ENCODE peak calls at places on chromosomes 11 and 22, in four cellular contexts. C is GM12878, I is H1, N is K562. Z is an unnamed sample.

GRCh38 chr22:39176067-39176621 is 23.7 kb upstream of the CBX7 start:
- DNase-seq in C (no peak), I (no peak), N (no peak), Z (no peak)

GRCh38 chr11:79165908-79166307 is 274.9 kb downstream of the TENM4 start:
- DNase-seq in C (no peak), I (no peak), N (no peak), Z (no peak)

GRCh38 chr22:26646158-26646557 is 11.2 kb upstream of the MIAT start:
- DNase-seq in C (no peak), I (no peak), N (no peak), Z (no peak)

GRCh38 chr11:61912991-61913698 is 4.2 kb downstream of the RAB3IL1 start:
- DNase-seq in C (no peak), I (no peak), N (no peak), Z (peak; percentile 16)

GRCh38 chr11:118834428-118835028 is 43.6 kb upstream of the DDX6 start:
- DNase-seq in C (no peak), I (no peak), N (no peak), Z (no peak)

GRCh38 chr11:70005107-70005818 is 72.9 kb upstream of the ANO1 start:
- DNase-seq in C (no peak), I (no peak), N (no peak), Z (no peak)

GRCh38 chr11:41613321-41613720 is 153.9 kb upstream of the LRRC4C start:
- DNase-seq in C (no peak), I (no peak), N (no peak), Z (no peak)

GRCh38 chr22:24323233-24323632 is 52.6 kb downstream of the SPECC1L start:
- DNase-seq in C (no peak), I (no peak), N (no peak), Z (peak; percentile 67)

GRCh38 chr11:65849366-65849765 is 8.6 kb downstream of the CFL1 start:
- DNase-seq in C (no peak), I (no peak), N (no peak), Z (peak; percentile 12)

GRCh38 chr11:19208959-19209568 is 7.3 kb upstream of the CSRP3 start:
- DNase-seq in C (no peak), I (no peak), N (no peak), Z (no peak)

GRCh38 chr11:70530010-70530409 is 131.7 kb downstream of the CTTN start:
- DNase-seq in C (no peak), I (no peak), N (no peak), Z (no peak)

GRCh38 chr11:33475999-33476398 is 218.8 kb downstream of the HIPK3 start:
- DNase-seq in C (no peak), I (no peak), N (no peak), Z (peak; percentile 24)

GRCh38 chr22:23119492-23120414 is 22.0 kb downstream of the RSPH14 start:
- DNase-seq in C (no peak), I (no peak), N (peak; percentile 66), Z (no peak)

GRCh38 chr11:61963016-61963281 is 4.5 kb downstream of the FTH1 start:
- DNase-seq in C (no peak), I (no peak), N (peak; percentile 50), Z (no peak)

GRCh38 chr11:1055109-1055703 is 18.7 kb upstream of the MUC6 start:
- DNase-seq in C (no peak), I (no peak), N (no peak), Z (no peak)

GRCh38 chr11:114344494-114344893 is 48.3 kb downstream of the NNMT start:
- DNase-seq in C (no peak), I (no peak), N (no peak), Z (no peak)

GRCh38 chr22:44642096-44642644 is 59.8 kb upstream of the PRR5 start:
- DNase-seq in C (no peak), I (no peak), N (no peak), Z (no peak)

GRCh38 chr11:57513911-57514537 is 1.5 kb downstream of the SLC43A1 start:
- DNase-seq in C (no peak), I (no peak), N (peak; percentile 49), Z (peak; percentile 72)

GRCh38 chr22:34105461-34106062 is 185.3 kb upstream of the LARGE1 start:
- DNase-seq in C (no peak), I (peak; percentile 51), N (no peak), Z (peak; percentile 40)

GRCh38 chr11:32416301-32416700 is 19.0 kb downstream of the WT1 start:
- DNase-seq in C (no peak), I (no peak), N (no peak), Z (no peak)

GRCh38 chr22:27859336-27859735 is 57.8 kb upstream of the MN1 start:
- DNase-seq in C (no peak), I (no peak), N (no peak), Z (no peak)

GRCh38 chr22:27866136-27867091 is 52.6 kb downstream of the PITPNB start:
- DNase-seq in C (no peak), I (no peak), N (no peak), Z (no peak)

GRCh38 chr22:27867114-27867957 is 51.7 kb downstream of the PITPNB start:
- DNase-seq in C (no peak), I (no peak), N (no peak), Z (no peak)

GRCh38 chr22:27863001-27863400 is 56.1 kb downstream of the PITPNB start:
- DNase-seq in C (no peak), I (no peak), N (no peak), Z (no peak)

GRCh38 chr22:27863556-27863955 is 55.5 kb downstream of the PITPNB start:
- DNase-seq in C (no peak), I (no peak), N (no peak), Z (no peak)
- TF ChIP-seq EP300 in C (no peak), I (no peak), N (no peak), Z (no peak)

GRCh38 chr22:47290706-47291430 is 528.4 kb downstream of the TBC1D22A start:
- DNase-seq in C (no peak), I (no peak), N (no peak), Z (no peak)
- TF ChIP-seq NRF1 in C (no peak), I (no peak), N (no peak), Z (no peak)

DNA sequence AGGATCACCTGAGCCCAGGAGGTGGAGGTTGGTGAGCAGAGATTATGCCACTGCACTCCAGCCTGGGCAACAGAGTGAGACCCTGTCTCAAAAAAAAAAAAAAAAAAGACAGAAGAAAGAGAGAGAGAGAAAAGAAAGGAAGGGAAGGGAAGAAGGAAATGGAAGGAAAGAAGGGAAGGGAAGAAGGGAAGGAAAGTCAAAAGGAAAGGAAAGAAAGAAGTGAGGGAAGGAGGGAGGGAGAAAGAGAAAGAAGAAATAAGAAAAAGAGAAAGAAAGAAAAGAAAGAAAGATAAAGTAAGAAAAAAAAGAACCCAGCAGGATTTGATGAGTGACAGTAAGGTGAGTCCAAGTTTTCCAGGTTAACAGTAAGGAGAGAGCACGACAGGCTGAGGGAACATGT is 19.6 kb downstream of the WBP2NL start:
- DNase-seq in C (no peak), I (no peak), N (no peak), Z (no peak)
- H3K4me2 ChIP-seq in C (no peak overlapping the region), I (no peak overlapping the region), N (no peak overlapping the region), Z (no peak overlapping the region)

GRCh38 chr11:96095884-96096301 is 172.0 kb upstream of the MTMR2 start:
- DNase-seq in C (no peak), I (no peak), N (no peak), Z (no peak)
- TF ChIP-seq EP300 in C (no peak), I (no peak), N (no peak), Z (no peak)

DNA sequence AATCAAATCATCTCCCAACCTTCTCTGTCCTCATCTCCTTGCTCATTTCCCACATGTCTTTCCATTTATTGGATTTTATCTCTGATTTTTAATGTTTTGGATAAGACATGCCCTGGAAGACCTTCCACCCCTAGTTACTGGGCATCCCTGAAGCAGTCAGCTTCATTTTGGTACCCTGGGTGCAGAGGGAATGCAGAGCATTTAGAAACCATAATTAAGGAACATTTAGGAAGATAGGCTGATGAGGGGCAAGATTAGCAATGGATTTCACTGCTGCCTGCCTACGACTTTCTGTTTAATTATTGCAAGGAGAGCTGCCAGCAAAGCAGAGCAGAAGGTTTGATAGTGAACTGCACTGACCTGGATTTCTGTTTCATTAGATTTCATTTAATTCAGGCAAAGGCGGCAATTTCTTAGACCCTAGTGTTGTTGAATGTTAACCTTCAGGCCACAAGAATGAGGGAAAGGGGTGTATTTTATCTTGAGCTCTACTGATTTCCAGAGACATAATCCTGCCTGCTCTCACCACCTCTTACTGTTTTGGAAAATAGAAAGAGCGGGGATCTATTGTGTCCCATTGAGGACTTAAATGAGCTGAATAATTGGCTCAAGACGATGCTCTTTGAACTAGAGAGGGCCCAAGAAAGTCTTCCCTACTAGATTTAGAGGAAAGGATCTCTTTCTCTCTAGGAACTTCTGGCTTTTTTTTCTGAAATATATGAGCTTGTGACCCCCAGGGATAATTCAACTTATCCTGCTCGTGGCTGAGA is 461.2 kb upstream of the KIRREL3 start:
- DNase-seq in C (no peak), I (no peak), N (no peak), Z (peak; percentile 71)
- TF ChIP-seq NRF1 in C (no peak), I (no peak), N (no peak), Z (no peak)